ENCODE peak calls at places on chromosomes 7 and 10, in eight cellular contexts. Q, U, K, Z, X, N, R and B are unnamed samples.

GRCh38 chr7:121187676-121188075 is 141.1 kb upstream of the WNT16 start:
- DNase-seq in Q (no peak), N (no peak), K (no peak), Z (no peak), X (no peak), U (no peak), R (peak), B (peak)

GRCh38 chr7:55135462-55135861 is 116.6 kb downstream of the EGFR start:
- DNase-seq in N (no peak), K (no peak), X (no peak), R (no peak), Z (no peak), Q (no peak), U (no peak), B (no peak)

GRCh38 chr10:14184841-14185500 is 145.8 kb downstream of the FRMD4A start:
- DNase-seq in Q (no peak), R (no peak), Z (peak), U (peak), K (peak), X (no peak), N (peak), B (peak)

GRCh38 chr7:95577137-95577536 is 19.2 kb downstream of the PDK4 start:
- DNase-seq in Z (no peak), X (peak), N (no peak), K (no peak), R (peak), U (no peak), Q (no peak), B (no peak)

GRCh38 chr10:97648557-97649404 is 8.3 kb downstream of the PI4K2A start:
- DNase-seq in Q (peak), R (peak), Z (peak), N (no peak), U (no peak), K (no peak), X (no peak), B (peak)

GRCh38 chr7:1916621-1916970 is 246.5 kb downstream of the ELFN1 start:
- DNase-seq in K (no peak), U (no peak), R (no peak), Q (no peak), N (no peak), X (no peak), Z (no peak), B (no peak)

GRCh38 chr10:95221124-95221523 is 27.1 kb downstream of the ACSM6 start:
- DNase-seq in Q (no peak), X (no peak), R (peak), N (no peak), K (no peak), U (no peak), Z (peak), B (no peak)

GRCh38 chr10:86673827-86674581 is 5.7 kb downstream of the LDB3 start:
- DNase-seq in N (no peak), K (no peak), Z (no peak), R (no peak), Q (no peak), U (peak), X (peak), B (no peak)

GRCh38 chr7:5625938-5626337 is 155.5 kb downstream of the RNF216 start:
- DNase-seq in Q (no peak), U (no peak), R (peak), X (no peak), K (no peak), N (no peak), Z (peak), B (peak)

GRCh38 chr10:110648743-110649651 is 4.9 kb downstream of the RBM20 start:
- DNase-seq in U (no peak), K (no peak), N (no peak), X (no peak), Q (no peak), R (peak), Z (peak), B (no peak)

GRCh38 chr7:135662123-135662372 is 266 bp upstream of the STMP1 start:
- DNase-seq in U (no peak), Z (no peak), Q (no peak), R (no peak), N (no peak), X (no peak), K (no peak), B (no peak)

GRCh38 chr7:50412958-50413357 is 37.2 kb downstream of the FIGNL1 start:
- DNase-seq in N (no peak), Z (no peak), U (no peak), R (no peak), X (no peak), K (no peak), Q (no peak), B (no peak)

GRCh38 chr10:35640951-35641429 is 1.1 kb downstream of the FZD8 start:
- DNase-seq in R (peak), Q (peak), K (no peak), N (peak), Z (peak), U (peak), X (peak), B (peak)

GRCh38 chr10:80289451-80290287 is at the start of gene MAT1A:
- DNase-seq in Q (no peak), Z (no peak), X (peak), K (no peak), R (peak), N (peak), U (peak), B (peak)

GRCh38 chr10:8055420-8056349 is 1.2 kb downstream of the GATA3 start:
- DNase-seq in K (no peak), X (no peak), U (no peak), N (no peak), Q (no peak), R (no peak), Z (no peak), B (no peak)

GRCh38 chr10:52879181-52879607 is 106.6 kb upstream of the MBL2 start:
- DNase-seq in X (no peak), Q (no peak), K (no peak), R (peak), U (no peak), N (no peak), Z (peak), B (no peak)

GRCh38 chr10:83012866-83013265 is 1126.4 kb upstream of the GHITM start:
- DNase-seq in R (peak), U (no peak), N (no peak), K (no peak), Q (no peak), Z (peak), X (no peak), B (no peak)

GRCh38 chr10:119448579-119449209 is 93.8 kb downstream of the RGS10 start:
- DNase-seq in N (no peak), Q (no peak), R (no peak), X (no peak), K (no peak), U (no peak), Z (no peak), B (no peak)

GRCh38 chr10:60495357-60495756 is 105.7 kb upstream of the ANK3 start:
- DNase-seq in U (no peak), R (peak), N (no peak), K (no peak), Z (peak), Q (no peak), X (no peak), B (no peak)

GRCh38 chr10:111018021-111018420 is 58.8 kb upstream of the ADRA2A start:
- DNase-seq in Z (no peak), X (peak), Q (no peak), U (no peak), N (no peak), K (no peak), R (peak), B (no peak)

GRCh38 chr10:5898163-5898562 is 8.1 kb downstream of the FBH1 start:
- DNase-seq in K (no peak), Q (no peak), X (no peak), U (no peak), Z (no peak), R (no peak), N (no peak), B (no peak)